ENCODE peak calls at places on chromosomes 7 and 10, in four cellular contexts. E is HepG2, J is K562, S is GM12878. G is an unnamed sample.

GRCh38 chr7:28155964-28156363 is 24.6 kb downstream of the JAZF1 start:
- DNase-seq in E (peak), J (no peak), S (no peak), G (no peak)

GRCh38 chr10:72803119-72803505 is 90.4 kb upstream of the OIT3 start:
- DNase-seq in J (no peak), E (no peak), S (no peak), G (no peak)

GRCh38 chr10:77511498-77512218 is 126.0 kb downstream of the KCNMA1 start:
- DNase-seq in J (no peak), E (no peak), S (no peak), G (no peak)

GRCh38 chr7:134667899-134668298 is 21.2 kb downstream of the BPGM start:
- DNase-seq in E (no peak), S (no peak), J (no peak), G (no peak)

GRCh38 chr7:33667261-33667660 is 238.1 kb upstream of the BMPER start:
- DNase-seq in J (no peak), E (no peak), S (no peak), G (no peak)

GRCh38 chr10:125866421-125867029 is 14.6 kb downstream of the DHX32 start:
- DNase-seq in S (no peak), E (no peak), J (no peak), G (no peak)

GRCh38 chr10:37707829-37708578 is 149.4 kb downstream of the ZNF248 start:
- DNase-seq in E (no peak), J (no peak), S (no peak), G (no peak)

GRCh38 chr10:21499910-21500577 is 25.4 kb downstream of the SKIDA1 start:
- DNase-seq in E (no peak), S (no peak), J (no peak), G (no peak)

GRCh38 chr7:24965831-24966708 is 13.9 kb downstream of the OSBPL3 start:
- DNase-seq in J (peak), E (no peak), S (peak), G (no peak)

GRCh38 chr7:142459557-142459963 is 201.7 kb upstream of the PRSS58 start:
- DNase-seq in S (no peak), E (peak), J (peak), G (peak)

GRCh38 chr7:88127637-88128290 is 92.1 kb downstream of the SRI start:
- DNase-seq in E (peak), S (no peak), J (no peak), G (no peak)

DNA sequence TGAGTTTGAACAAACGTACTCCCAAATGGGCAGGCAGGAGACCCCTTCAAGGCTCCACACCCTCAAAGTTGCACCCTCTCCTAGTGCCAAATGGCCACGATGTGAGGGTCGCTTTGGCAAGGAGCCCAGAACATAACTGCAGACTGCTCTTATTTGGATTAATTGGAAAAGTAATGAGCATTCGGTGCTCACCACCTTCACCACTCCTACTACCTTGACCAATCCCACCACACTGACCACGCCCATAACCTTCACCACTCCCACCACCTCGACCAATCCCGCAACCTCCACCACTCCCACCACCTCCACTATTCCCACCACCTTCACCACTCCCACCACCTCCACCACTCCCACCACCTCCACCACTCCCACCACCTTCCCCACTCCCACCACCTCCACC is 94.7 kb upstream of the PAX2 start:
- DNase-seq in S (no peak), J (no peak), E (no peak), G (no peak)
- TF ChIP-seq FOXK2 in S (no peak), J (no peak), E (no peak), G (no peak)

DNA sequence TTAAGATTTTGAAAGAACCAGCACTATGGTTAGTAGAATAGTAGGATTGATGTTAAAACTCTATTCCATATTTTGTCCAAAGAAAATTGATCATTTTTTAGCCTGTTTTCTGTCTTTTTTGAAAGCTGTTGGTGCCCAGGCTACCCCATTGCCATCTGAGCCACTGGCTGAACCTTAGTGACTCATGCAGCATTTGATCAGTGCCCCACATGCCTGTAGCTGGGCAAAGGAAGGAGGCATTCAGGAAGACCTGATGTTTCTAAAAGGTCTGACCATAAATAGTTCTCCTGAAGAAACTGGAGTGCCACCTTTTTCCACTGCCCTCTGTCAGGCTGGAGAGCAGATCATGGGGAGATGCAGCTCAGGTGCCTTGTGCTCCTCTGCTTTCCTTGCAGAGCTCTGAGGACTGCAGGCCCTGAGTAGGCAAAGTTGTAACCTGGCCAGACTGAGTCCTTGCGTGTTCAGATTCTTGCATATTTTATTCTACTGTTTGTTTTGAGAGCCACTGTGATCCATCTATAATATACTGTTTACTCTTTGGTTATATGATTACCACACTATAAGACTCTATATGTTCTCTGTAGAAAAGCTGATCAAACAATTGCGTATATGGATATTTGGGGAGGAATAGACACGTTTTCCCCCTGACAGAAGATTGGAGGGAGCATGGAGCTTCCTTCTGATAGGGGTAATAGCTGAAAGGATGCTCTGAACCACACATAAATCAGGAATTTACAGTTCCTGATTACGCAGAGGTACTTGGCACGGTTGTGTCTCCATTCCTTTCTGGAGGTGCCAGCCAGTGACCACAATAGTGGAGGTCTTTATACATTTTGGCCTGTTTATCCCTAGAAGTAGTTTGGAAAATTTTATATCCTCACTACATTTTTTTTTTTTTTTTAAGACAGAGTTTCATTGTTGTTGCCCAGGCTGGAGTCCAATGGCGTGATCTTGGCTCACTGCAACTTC is 48.9 kb upstream of the GJD4 start:
- DNase-seq in S (no peak), E (no peak), J (no peak), G (no peak)
- TF ChIP-seq FOXK2 in S (no peak), E (no peak), J (no peak), G (no peak)

DNA sequence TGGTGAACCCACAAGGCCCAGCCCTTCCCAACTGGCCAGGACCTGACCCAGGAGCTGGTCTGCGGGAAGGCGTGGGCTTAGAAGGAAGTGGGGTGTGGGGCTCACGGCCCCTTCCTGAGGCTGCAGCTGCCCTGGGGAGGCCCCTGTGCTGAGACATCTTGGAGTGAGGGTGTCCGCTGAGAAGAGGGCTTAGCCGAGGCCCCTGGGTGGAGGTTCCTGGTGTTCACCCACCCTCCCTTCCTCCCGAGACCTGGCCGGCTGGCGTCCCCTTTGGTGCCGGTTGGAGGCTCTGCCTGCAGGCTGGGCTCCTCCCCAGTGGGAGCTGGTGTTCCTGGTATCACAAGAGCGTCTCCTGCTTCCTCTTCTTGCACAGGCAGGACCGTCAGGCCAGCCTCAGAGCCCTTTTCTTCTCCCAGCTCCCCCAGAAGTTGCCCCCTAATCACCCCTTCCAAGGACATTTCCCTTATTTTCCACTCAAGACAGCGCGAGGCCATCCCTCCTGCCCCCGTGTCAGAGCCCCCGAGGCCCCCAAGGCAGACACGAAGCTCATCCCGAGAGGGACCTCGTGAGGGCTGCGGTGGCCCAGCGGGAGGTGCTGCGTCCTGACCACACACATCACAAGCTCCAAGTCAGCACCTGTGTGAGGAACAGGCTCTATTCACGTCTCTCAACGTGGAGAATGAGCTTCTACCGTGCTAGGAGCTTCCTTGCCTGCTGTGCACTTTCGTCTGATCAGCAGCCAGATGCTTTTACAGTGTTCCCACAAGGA is 25.1 kb upstream of the FAM20C start:
- DNase-seq in E (no peak), S (no peak), J (no peak), G (no peak)
- TF ChIP-seq FOXK2 in E (no peak), S (no peak), J (no peak), G (no peak)

GRCh38 chr7:132141109-132141508 is 435.2 kb downstream of the PLXNA4 start:
- DNase-seq in J (no peak), E (no peak), S (no peak), G (no peak)

GRCh38 chr7:132142006-132142405 is 434.3 kb downstream of the PLXNA4 start:
- DNase-seq in S (no peak), J (no peak), E (no peak), G (no peak)

GRCh38 chr7:132137681-132138080 is 438.6 kb downstream of the PLXNA4 start:
- DNase-seq in J (no peak), E (no peak), S (no peak), G (no peak)

GRCh38 chr7:132138817-132139216 is 437.5 kb downstream of the PLXNA4 start:
- DNase-seq in J (no peak), S (no peak), E (no peak), G (no peak)

DNA sequence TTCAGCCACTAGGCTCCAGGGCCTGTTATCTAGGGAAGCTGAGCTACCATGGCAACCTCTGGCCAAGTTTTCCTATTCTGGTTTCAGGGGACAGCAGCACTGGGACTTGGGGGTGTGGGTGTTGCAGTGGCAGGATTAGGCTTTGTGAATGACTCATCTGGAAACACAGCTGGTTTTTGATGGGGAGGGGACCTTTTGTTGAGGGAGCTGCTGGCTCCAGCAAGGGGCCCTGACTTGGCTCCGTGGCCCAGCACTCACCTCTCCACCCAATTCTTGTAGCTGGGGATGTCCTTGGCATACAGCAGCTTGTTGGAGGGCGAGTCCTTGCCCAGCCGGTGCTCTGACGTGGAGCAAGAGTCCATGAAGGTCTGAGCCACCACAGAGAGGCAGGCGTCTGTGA is 435.9 kb downstream of the PLXNA4 start:
- DNase-seq in S (no peak), J (no peak), E (no peak), G (no peak)
- TF ChIP-seq FOXK2 in S (no peak), J (no peak), E (no peak), G (no peak)

GRCh38 chr7:54940748-54941147 is 78.1 kb upstream of the EGFR start:
- DNase-seq in S (no peak), E (no peak), J (no peak), G (no peak)
- TF ChIP-seq FOXK2 in S (no peak), E (no peak), J (no peak), G (no peak)

GRCh38 chr7:155558351-155558750 is 12.0 kb upstream of the CNPY1 start:
- DNase-seq in S (no peak), E (no peak), J (no peak), G (no peak)
- TF ChIP-seq FOXK2 in S (no peak), E (no peak), J (no peak), G (no peak)

DNA sequence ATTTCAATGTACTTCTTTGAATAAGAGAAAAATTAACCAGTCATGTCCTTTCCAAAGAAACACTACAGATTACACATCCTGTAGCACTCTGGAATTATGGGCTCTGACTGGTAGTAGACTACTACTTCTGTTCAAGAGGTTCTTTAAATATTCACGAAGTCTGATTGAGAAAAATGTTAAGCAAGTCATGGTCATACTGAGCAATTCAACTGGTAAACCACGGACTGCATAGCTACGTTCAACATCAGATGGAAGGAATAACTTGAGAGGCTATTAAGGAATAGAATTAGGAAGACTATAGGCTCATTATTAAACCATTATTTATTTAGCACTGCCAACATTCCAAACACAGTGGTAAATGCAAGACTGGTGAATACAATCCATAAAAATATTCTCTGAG is 160.8 kb downstream of the IMMP2L start:
- DNase-seq in E (no peak), S (no peak), J (no peak), G (no peak)
- TF ChIP-seq FOXK2 in E (no peak), S (no peak), J (no peak), G (no peak)

G was measured in HEK293T.